ENCODE peak calls at places on chromosome 17, in four cellular contexts. R, C, F and K are unnamed samples.

GRCh38 chr17:604719-605118 is 109.9 kb downstream of the VPS53 start:
- DNase-seq in R (no peak), C (no peak), F (peak), K (no peak)

GRCh38 chr17:35160354-35161201 is 13.0 kb downstream of the UNC45B start:
- DNase-seq in R (no peak), C (no peak), F (no peak), K (no peak)

GRCh38 chr17:67390646-67391480 is 13.8 kb downstream of the PITPNC1 start:
- DNase-seq in R (peak), C (no peak), F (peak), K (no peak)

GRCh38 chr17:8807070-8807550 is 7.9 kb upstream of the MFSD6L start:
- DNase-seq in R (peak), C (no peak), F (no peak), K (peak)

GRCh38 chr17:37740861-37741260 is 4.0 kb downstream of the HNF1B start:
- DNase-seq in R (no peak), C (no peak), F (no peak), K (no peak)

GRCh38 chr17:58186591-58186990 is 5.9 kb upstream of the EPX start:
- DNase-seq in R (no peak), C (no peak), F (no peak), K (no peak)

GRCh38 chr17:47948706-47949196 is 7.4 kb downstream of the PNPO start:
- DNase-seq in R (no peak), C (no peak), F (peak), K (no peak)

GRCh38 chr17:45052052-45052772 is 780 bp upstream of the DCAKD start:
- DNase-seq in R (peak), C (peak), F (peak), K (peak)

GRCh38 chr17:83037084-83037950 is 42.1 kb upstream of the METRNL start:
- DNase-seq in R (no peak), C (no peak), F (no peak), K (no peak)

GRCh38 chr17:27362909-27363308 is 69.0 kb downstream of the WSB1 start:
- DNase-seq in R (no peak), C (no peak), F (no peak), K (no peak)